ENCODE peak calls at places on chromosomes 3 and 15, in seven cellular contexts. One of them, this sample, is unnamed.

GRCh38 chr3:197518794-197519451 is 36.8 kb downstream of the BDH1 start:
- DNase-seq in AML-193: no peak
- DNase-seq in GM12892: no peak
- DNase-seq in nephron progenitor cell: no peak
- DNase-seq in activated naive CD8-positive, alpha-beta T cell treated with anti-CD3 and anti-CD28 coated beads, Interleukin-2, amount 50 U/mL, for 24 hours: peak
- DNase-seq in activated CD4-positive, CD25-positive, alpha-beta regulatory T cell treated with anti-CD3 and anti-CD28 coated beads, Interleukin-2, amount 50 U/mL, for 72 hours: no peak
- DNase-seq in iris pigment epithelial cell: no peak
- DNase-seq in this sample: no peak

GRCh38 chr15:79430901-79431635 is 1.1 kb upstream of the MINAR1 start:
- DNase-seq in GM12892: no peak
- DNase-seq in activated naive CD8-positive, alpha-beta T cell treated with anti-CD3 and anti-CD28 coated beads, Interleukin-2, amount 50 U/mL, for 24 hours: no peak
- DNase-seq in iris pigment epithelial cell: no peak
- DNase-seq in activated CD4-positive, CD25-positive, alpha-beta regulatory T cell treated with anti-CD3 and anti-CD28 coated beads, Interleukin-2, amount 50 U/mL, for 72 hours: no peak
- DNase-seq in AML-193: no peak
- DNase-seq in nephron progenitor cell: peak
- DNase-seq in this sample: peak

GRCh38 chr3:173660645-173661299 is 263.2 kb downstream of the NLGN1 start:
- DNase-seq in GM12892: no peak
- DNase-seq in nephron progenitor cell: no peak
- DNase-seq in activated naive CD8-positive, alpha-beta T cell treated with anti-CD3 and anti-CD28 coated beads, Interleukin-2, amount 50 U/mL, for 24 hours: no peak
- DNase-seq in iris pigment epithelial cell: peak
- DNase-seq in activated CD4-positive, CD25-positive, alpha-beta regulatory T cell treated with anti-CD3 and anti-CD28 coated beads, Interleukin-2, amount 50 U/mL, for 72 hours: no peak
- DNase-seq in AML-193: no peak
- DNase-seq in this sample: no peak

GRCh38 chr15:75966073-75966472 is 46.2 kb downstream of the NRG4 start:
- DNase-seq in iris pigment epithelial cell: peak
- DNase-seq in activated CD4-positive, CD25-positive, alpha-beta regulatory T cell treated with anti-CD3 and anti-CD28 coated beads, Interleukin-2, amount 50 U/mL, for 72 hours: no peak
- DNase-seq in activated naive CD8-positive, alpha-beta T cell treated with anti-CD3 and anti-CD28 coated beads, Interleukin-2, amount 50 U/mL, for 24 hours: no peak
- DNase-seq in AML-193: no peak
- DNase-seq in GM12892: no peak
- DNase-seq in nephron progenitor cell: no peak
- DNase-seq in this sample: no peak

GRCh38 chr3:30751610-30752299 is 142.7 kb downstream of the GADL1 start:
- DNase-seq in activated naive CD8-positive, alpha-beta T cell treated with anti-CD3 and anti-CD28 coated beads, Interleukin-2, amount 50 U/mL, for 24 hours: peak
- DNase-seq in nephron progenitor cell: peak
- DNase-seq in activated CD4-positive, CD25-positive, alpha-beta regulatory T cell treated with anti-CD3 and anti-CD28 coated beads, Interleukin-2, amount 50 U/mL, for 72 hours: no peak
- DNase-seq in iris pigment epithelial cell: peak
- DNase-seq in AML-193: peak
- DNase-seq in GM12892: no peak
- DNase-seq in this sample: peak

GRCh38 chr3:110568246-110568645 is 503.4 kb upstream of the NECTIN3 start:
- DNase-seq in iris pigment epithelial cell: peak
- DNase-seq in nephron progenitor cell: no peak
- DNase-seq in GM12892: no peak
- DNase-seq in activated naive CD8-positive, alpha-beta T cell treated with anti-CD3 and anti-CD28 coated beads, Interleukin-2, amount 50 U/mL, for 24 hours: no peak
- DNase-seq in AML-193: no peak
- DNase-seq in activated CD4-positive, CD25-positive, alpha-beta regulatory T cell treated with anti-CD3 and anti-CD28 coated beads, Interleukin-2, amount 50 U/mL, for 72 hours: no peak
- DNase-seq in this sample: no peak

GRCh38 chr15:71691322-71691699 is 119.0 kb upstream of the NR2E3 start:
- DNase-seq in nephron progenitor cell: no peak
- DNase-seq in AML-193: no peak
- DNase-seq in activated CD4-positive, CD25-positive, alpha-beta regulatory T cell treated with anti-CD3 and anti-CD28 coated beads, Interleukin-2, amount 50 U/mL, for 72 hours: no peak
- DNase-seq in activated naive CD8-positive, alpha-beta T cell treated with anti-CD3 and anti-CD28 coated beads, Interleukin-2, amount 50 U/mL, for 24 hours: no peak
- DNase-seq in iris pigment epithelial cell: no peak
- DNase-seq in GM12892: no peak
- DNase-seq in this sample: peak

GRCh38 chr15:75688278-75688557 is 24.4 kb downstream of the CSPG4 start:
- DNase-seq in AML-193: no peak
- DNase-seq in activated CD4-positive, CD25-positive, alpha-beta regulatory T cell treated with anti-CD3 and anti-CD28 coated beads, Interleukin-2, amount 50 U/mL, for 72 hours: no peak
- DNase-seq in nephron progenitor cell: no peak
- DNase-seq in GM12892: no peak
- DNase-seq in iris pigment epithelial cell: no peak
- DNase-seq in activated naive CD8-positive, alpha-beta T cell treated with anti-CD3 and anti-CD28 coated beads, Interleukin-2, amount 50 U/mL, for 24 hours: no peak
- DNase-seq in this sample: no peak

This sample was measured in NCI-H2171 treated with DMSO at 0.1 percent for 48 hours.